ENCODE peak calls at places on chromosomes 4 and X, in ten cellular contexts. E is psoas muscle, N is activated T-helper 1 cell treated with Interleukin-2 at 50 U/mL for 16 hours, V is OCI-LY7, M is GM04504, C is adipocyte, P is fibroblast of lung, Y is kidney tubule cell, Z is NCI-H1092 treated with DMSO at 0.1 percent for 48 hours, B is AG04449. L is an unnamed sample.

GRCh38 chr4:183801460-183802168 is 103.5 kb upstream of the STOX2 start:
- DNase-seq in E (no peak), N (no peak), V (no peak), M (no peak), C (no peak), P (no peak), Y (no peak), Z (no peak), B (no peak), L (no peak)

GRCh38 chr4:30094866-30095265 is 625.3 kb upstream of the PCDH7 start:
- DNase-seq in E (no peak), N (no peak), V (no peak), M (no peak), C (no peak), P (peak; percentile 15), Y (no peak), Z (no peak), B (no peak), L (no peak)

GRCh38 chrX:95076449-95076848 is 1402.4 kb downstream of the FAM133A start:
- DNase-seq in E (no peak), N (no peak), V (peak; percentile 7), M (no peak), C (peak; percentile 43), P (peak; percentile 37), Y (peak; percentile 56), Z (peak; percentile 2), B (no peak), L (peak; percentile 7)

GRCh38 chrX:140503714-140504351 is 1.0 kb downstream of the SOX3 start:
- DNase-seq in E (peak; percentile 33), N (no peak), V (no peak), M (no peak), C (peak; percentile 22), P (peak; percentile 34), Y (peak; percentile 12), Z (no peak), B (no peak), L (peak; percentile 35)

GRCh38 chr4:117777721-117778120 is 256.6 kb upstream of the NDST3 start:
- DNase-seq in E (no peak), N (no peak), V (no peak), M (no peak), C (no peak), P (peak; percentile 89), Y (peak; percentile 42), Z (no peak), B (no peak), L (no peak)

GRCh38 chrX:42096262-42096939 is 173.0 kb upstream of the CASK start:
- DNase-seq in E (no peak), N (no peak), V (no peak), M (peak; percentile 57), C (peak; percentile 71), P (peak; percentile 97), Y (peak; percentile 98), Z (no peak), B (peak; percentile 37), L (peak; percentile 69)

GRCh38 chr4:164509951-164510350 is 244.0 kb upstream of the SMIM31 start:
- DNase-seq in E (no peak), N (no peak), V (no peak), M (no peak), C (no peak), P (peak; percentile 16), Y (no peak), Z (no peak), B (no peak), L (no peak)

GRCh38 chrX:150450519-150451177 is 87.5 kb downstream of the MAMLD1 start:
- DNase-seq in E (no peak), N (no peak), V (no peak), M (no peak), C (no peak), P (no peak), Y (no peak), Z (no peak), B (no peak), L (no peak)

GRCh38 chr4:32374201-32374600 is 1654.0 kb downstream of the PCDH7 start:
- DNase-seq in E (no peak), N (no peak), V (no peak), M (no peak), C (no peak), P (no peak), Y (peak; percentile 47), Z (no peak), B (no peak), L (no peak)

GRCh38 chr4:98794565-98795205 is 134.2 kb downstream of the EIF4E start:
- DNase-seq in E (no peak), N (no peak), V (no peak), M (peak; percentile 10), C (peak; percentile 45), P (peak; percentile 81), Y (peak; percentile 59), Z (no peak), B (peak; percentile 23), L (peak; percentile 37)

GRCh38 chrX:21661316-21661715 is 3.2 kb upstream of the KLHL34 start:
- DNase-seq in E (no peak), N (no peak), V (no peak), M (no peak), C (no peak), P (no peak), Y (peak; percentile 28), Z (no peak), B (no peak), L (no peak)

GRCh38 chr4:92091335-92091734 is 212.4 kb upstream of the GRID2 start:
- DNase-seq in E (no peak), N (no peak), V (peak; percentile 5), M (no peak), C (no peak), P (no peak), Y (no peak), Z (peak; percentile 31), B (no peak), L (no peak)

GRCh38 chr4:168723020-168723419 is 226.2 kb downstream of the PALLD start:
- DNase-seq in E (no peak), N (no peak), V (no peak), M (no peak), C (peak; percentile 50), P (peak; percentile 77), Y (peak; percentile 41), Z (no peak), B (no peak), L (no peak)

GRCh38 chr4:16794816-16795445 is 103.5 kb downstream of the LDB2 start:
- DNase-seq in E (no peak), N (no peak), V (peak; percentile 37), M (peak; percentile 25), C (peak; percentile 84), P (peak; percentile 42), Y (peak; percentile 62), Z (no peak), B (no peak), L (peak; percentile 75)

GRCh38 chr4:120692964-120693363 is 229.6 kb downstream of the PRDM5 start:
- DNase-seq in E (no peak), N (no peak), V (no peak), M (peak; percentile 67), C (peak; percentile 91), P (peak; percentile 86), Y (peak; percentile 86), Z (no peak), B (peak; percentile 73), L (peak; percentile 51)

GRCh38 chr4:177728361-177729152 is 286.3 kb upstream of the AGA start:
- DNase-seq in E (no peak), N (no peak), V (no peak), M (no peak), C (no peak), P (peak; percentile 31), Y (peak; percentile 72), Z (no peak), B (no peak), L (no peak)

GRCh38 chrX:150841466-150842197 is 56.8 kb downstream of the CD99L2 start:
- DNase-seq in E (no peak), N (no peak), V (no peak), M (no peak), C (peak; percentile 51), P (peak; percentile 48), Y (no peak), Z (no peak), B (no peak), L (peak; percentile 26)

GRCh38 chr4:53478671-53479456 is 101.4 kb downstream of the FIP1L1 start:
- DNase-seq in E (no peak), N (no peak), V (no peak), M (peak; percentile 72), C (peak; percentile 81), P (peak; percentile 94), Y (peak; percentile 83), Z (no peak), B (peak; percentile 79), L (peak; percentile 58)

GRCh38 chr4:107058828-107059227 is 22.7 kb upstream of the DKK2 start:
- DNase-seq in E (no peak), N (no peak), V (no peak), M (no peak), C (peak; percentile 25), P (peak; percentile 27), Y (peak; percentile 5), Z (no peak), B (no peak), L (peak; percentile 28)

L was measured in GM03348.